ENCODE peak calls at places on chromosomes 12 and 14, in nine cellular contexts. Z is CD4-positive, alpha-beta T cell; W is type B pancreatic cell; M is GM13977; T is neural crest cell; A is left ventricle myocardium inferior; B is pancreas; S is heart left ventricle; H is bronchial epithelial cell. K is an unnamed sample.

GRCh38 chr14:37061697-37062096 is 110.7 kb downstream of the SLC25A21 start:
- DNase-seq in T (no peak), Z (no peak), W (no peak), B (no peak), M (no peak), A (no peak), H (no peak), S (no peak), K (no peak)

GRCh38 chr12:38139456-38139855 is 177.1 kb upstream of the ALG10B start:
- DNase-seq in T (no peak), M (no peak), H (no peak), W (no peak), A (no peak), S (no peak), Z (no peak), B (peak; percentile 2), K (no peak)

GRCh38 chr12:122635471-122635870 is 67.7 kb downstream of the HCAR2 start:
- DNase-seq in Z (no peak), W (no peak), S (no peak), A (no peak), M (no peak), B (no peak), H (no peak), T (no peak), K (no peak)

GRCh38 chr14:64421166-64421565 is 33.0 kb downstream of the MTHFD1 start:
- DNase-seq in S (no peak), A (no peak), T (no peak), H (peak; percentile 67), B (no peak), M (no peak), W (no peak), Z (no peak), K (no peak)

GRCh38 chr14:67941456-67942018 is 122.0 kb downstream of the RAD51B start:
- DNase-seq in H (peak; percentile 10), A (no peak), B (no peak), T (peak; percentile 2), M (no peak), W (no peak), Z (no peak), S (no peak), K (no peak)

GRCh38 chr14:23109769-23110168 is 5.0 kb upstream of the CIROP start:
- DNase-seq in Z (no peak), S (no peak), M (no peak), T (no peak), W (no peak), H (no peak), A (no peak), B (no peak), K (no peak)

GRCh38 chr12:56634837-56635538 is 4.9 kb upstream of the BAZ2A start:
- DNase-seq in S (peak; percentile 86), M (peak; percentile 85), H (peak; percentile 86), W (peak; percentile 75), T (peak; percentile 50), B (peak; percentile 80), A (peak; percentile 75), Z (peak; percentile 50), K (peak; percentile 72)

GRCh38 chr14:63164108-63164683 is 40.0 kb upstream of the RHOJ start:
- DNase-seq in A (no peak), T (no peak), H (no peak), B (no peak), W (no peak), S (no peak), M (no peak), Z (no peak), K (no peak)

GRCh38 chr12:94980577-94980976 is 22.9 kb downstream of the NDUFA12 start:
- DNase-seq in M (no peak), A (no peak), S (no peak), Z (no peak), H (peak; percentile 22), W (no peak), T (no peak), B (no peak), K (no peak)

GRCh38 chr12:74780458-74781241 is 243.0 kb downstream of the ATXN7L3B start:
- DNase-seq in T (no peak), S (no peak), H (peak; percentile 34), W (no peak), M (no peak), B (no peak), Z (no peak), A (no peak), K (no peak)

GRCh38 chr12:64180951-64181350 is 41.1 kb downstream of the KICS2 start:
- DNase-seq in B (no peak), Z (no peak), M (no peak), S (no peak), T (no peak), A (no peak), W (no peak), H (peak; percentile 85), K (no peak)

GRCh38 chr14:30874999-30875787 is 834 bp downstream of the COCH start:
- DNase-seq in Z (no peak), T (peak; percentile 20), W (no peak), M (peak; percentile 52), H (no peak), S (no peak), A (no peak), B (peak; percentile 20), K (peak; percentile 26)

GRCh38 chr12:6336859-6337744 is 4.8 kb downstream of the TNFRSF1A start:
- DNase-seq in T (no peak), Z (peak; percentile 55), M (no peak), S (peak; percentile 68), W (no peak), B (no peak), A (no peak), H (no peak), K (no peak)

GRCh38 chr12:5013206-5013830 is 30.4 kb upstream of the KCNA5 start:
- DNase-seq in A (no peak), Z (no peak), T (no peak), M (no peak), B (no peak), H (no peak), W (no peak), S (no peak), K (no peak)

GRCh38 chr14:32939254-32940065 is 781 bp downstream of the NPAS3 start:
- DNase-seq in W (peak; percentile 82), T (peak; percentile 67), B (peak; percentile 72), A (peak; percentile 86), S (peak; percentile 87), M (peak; percentile 52), H (no peak), Z (no peak), K (peak; percentile 80)

GRCh38 chr12:3204716-3205617 is 127.8 kb downstream of the TSPAN9 start:
- DNase-seq in M (no peak), T (no peak), Z (no peak), S (no peak), W (no peak), H (no peak), A (no peak), B (no peak), K (no peak)

GRCh38 chr12:3207174-3207573 is 130.0 kb downstream of the TSPAN9 start:
- DNase-seq in H (no peak), Z (no peak), B (no peak), M (no peak), T (no peak), A (no peak), S (no peak), W (no peak), K (no peak)

GRCh38 chr12:3206536-3207072 is 129.4 kb downstream of the TSPAN9 start:
- DNase-seq in S (no peak), A (no peak), T (no peak), W (no peak), M (no peak), B (no peak), Z (no peak), H (no peak), K (no peak)

GRCh38 chr12:3205742-3206519 is 128.8 kb downstream of the TSPAN9 start:
- DNase-seq in T (no peak), H (peak; percentile 28), S (no peak), W (no peak), Z (no peak), A (no peak), M (no peak), B (peak; percentile 48), K (no peak)

GRCh38 chr12:3207858-3208257 is 130.7 kb downstream of the TSPAN9 start:
- DNase-seq in Z (no peak), A (no peak), H (no peak), M (no peak), S (no peak), T (no peak), W (no peak), B (no peak), K (no peak)
- TF ChIP-seq CTCF in Z (no peak), A (peak; percentile 52), H (peak; percentile 42), M (peak; percentile 38), S (no peak), T (peak; percentile 43), W (no peak), B (no peak), K (peak; percentile 29)

GRCh38 chr12:34190054-34190453 is 167.8 kb downstream of the ALG10 start:
- DNase-seq in Z (no peak), S (no peak), B (no peak), A (no peak), W (no peak), M (no peak), H (no peak), T (no peak), K (no peak)

GRCh38 chr12:34188974-34189373 is 166.7 kb downstream of the ALG10 start:
- DNase-seq in Z (no peak), S (no peak), T (no peak), B (no peak), W (no peak), A (no peak), H (no peak), M (no peak), K (no peak)

GRCh38 chr12:34186492-34186891 is 164.2 kb downstream of the ALG10 start:
- DNase-seq in M (no peak), Z (no peak), W (no peak), H (no peak), A (no peak), B (no peak), S (no peak), T (no peak), K (no peak)
- TF ChIP-seq CTCF in M (no peak), Z (no peak), W (no peak), H (no peak), A (peak; percentile 17), B (no peak), S (no peak), T (no peak), K (no peak)

GRCh38 chr12:66942741-66943465 is 264.0 kb upstream of the GRIP1 start:
- DNase-seq in S (no peak), H (no peak), B (no peak), W (no peak), T (no peak), M (no peak), A (no peak), Z (no peak), K (peak; percentile 10)
- TF ChIP-seq CTCF in S (no peak), H (no peak), B (no peak), W (peak; percentile 54), T (peak; percentile 36), M (no peak), A (no peak), Z (no peak), K (peak; percentile 22)

DNA sequence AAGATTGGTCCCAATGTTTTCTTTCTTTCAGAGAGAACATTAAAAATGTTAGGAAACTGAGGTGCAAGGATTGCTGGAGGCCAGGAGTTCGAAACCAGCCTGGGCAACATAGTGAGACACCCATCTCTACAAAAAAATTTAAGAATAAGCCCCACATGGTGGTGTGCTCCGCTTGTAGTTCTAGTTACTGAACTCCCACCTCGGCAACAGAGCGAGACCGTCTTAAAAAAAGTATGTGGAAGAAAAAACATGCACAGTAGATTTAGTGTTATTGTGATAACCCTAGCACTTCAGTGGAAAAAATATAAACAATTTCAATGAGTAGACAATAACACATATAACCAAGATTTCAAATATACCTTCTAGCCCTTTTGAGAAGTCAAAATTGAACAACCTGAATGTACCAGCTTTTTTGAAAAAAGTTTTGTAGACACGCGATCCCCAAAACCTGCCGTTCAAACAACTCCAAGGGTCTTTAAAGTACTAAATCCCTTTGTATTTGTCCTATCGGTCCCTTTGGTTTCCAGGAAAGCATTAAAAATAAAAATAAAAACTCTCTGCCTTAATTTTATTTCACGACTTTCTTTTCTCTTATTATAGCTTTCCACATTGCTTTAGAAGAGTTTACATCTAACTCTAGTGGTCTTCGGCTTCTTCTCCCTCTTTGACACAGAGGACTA is 1.0 kb upstream of the ANO6 start:
- DNase-seq in B (no peak), A (no peak), H (peak; percentile 20), S (no peak), Z (no peak), T (no peak), W (no peak), M (peak; percentile 26), K (no peak)
- TF ChIP-seq CTCF in B (no peak), A (no peak), H (no peak), S (no peak), Z (no peak), T (no peak), W (no peak), M (no peak), K (no peak)

K was measured in nephron progenitor cell.